ENCODE peak calls at places on chromosome 22, in nine cellular contexts. W is cardiac fibroblast, U is foreskin fibroblast, G is HFF-Myc, B is fibroblast of pulmonary artery, Z is Caco-2, K is AG04449, I is Peyer's patch, H is right lobe of liver. L is an unnamed sample.

GRCh38 chr22:41217553-41218157 is 12.5 kb downstream of the L3MBTL2 start:
- DNase-seq in W (peak; percentile 92), U (peak; percentile 56), G (no peak), B (peak; percentile 96), Z (no peak), K (peak; percentile 51), I (no peak), H (no peak), L (peak; percentile 66)

GRCh38 chr22:44317163-44317455 is 4.4 kb upstream of the SHISAL1 start:
- DNase-seq in W (no peak), U (no peak), G (no peak), B (no peak), Z (no peak), K (no peak), I (no peak), H (no peak), L (no peak)

GRCh38 chr22:22397292-22397870 is 111.2 kb downstream of the ZNF280B start:
- DNase-seq in W (peak; percentile 56), U (peak; percentile 14), G (no peak), B (peak; percentile 35), Z (no peak), K (no peak), I (no peak), H (no peak), L (no peak)

GRCh38 chr22:28873183-28873964 is 10.0 kb upstream of the ZNRF3 start:
- DNase-seq in W (no peak), U (no peak), G (no peak), B (no peak), Z (no peak), K (no peak), I (no peak), H (no peak), L (no peak)

GRCh38 chr22:32985899-32986772 is 72.0 kb downstream of the SYN3 start:
- DNase-seq in W (peak; percentile 87), U (peak; percentile 54), G (peak; percentile 55), B (peak; percentile 88), Z (peak; percentile 77), K (peak; percentile 21), I (no peak), H (peak; percentile 37), L (peak; percentile 44)

GRCh38 chr22:20729194-20729593 is 44.7 kb upstream of the SERPIND1 start:
- DNase-seq in W (no peak), U (no peak), G (no peak), B (no peak), Z (no peak), K (no peak), I (no peak), H (no peak), L (no peak)

GRCh38 chr22:36757608-36758220 is 18.2 kb downstream of the IFT27 start:
- DNase-seq in W (peak; percentile 78), U (peak; percentile 55), G (no peak), B (peak; percentile 73), Z (peak; percentile 78), K (no peak), I (peak; percentile 85), H (peak; percentile 85), L (peak; percentile 38)

GRCh38 chr22:47605441-47605840 is 843.0 kb downstream of the TBC1D22A start:
- DNase-seq in W (no peak), U (no peak), G (no peak), B (no peak), Z (no peak), K (no peak), I (peak; percentile 24), H (no peak), L (no peak)

GRCh38 chr22:35900483-35901168 is 128.0 kb downstream of the RBFOX2 start:
- DNase-seq in W (peak; percentile 47), U (peak; percentile 31), G (no peak), B (peak; percentile 54), Z (peak; percentile 55), K (no peak), I (no peak), H (no peak), L (no peak)

GRCh38 chr22:49372530-49373288 is 455.0 kb downstream of the BRD1 start:
- DNase-seq in W (no peak), U (no peak), G (no peak), B (no peak), Z (no peak), K (no peak), I (no peak), H (no peak), L (no peak)

GRCh38 chr22:48955351-48956311 is 872.0 kb downstream of the BRD1 start:
- DNase-seq in W (no peak), U (no peak), G (no peak), B (no peak), Z (no peak), K (no peak), I (peak; percentile 33), H (no peak), L (no peak)

GRCh38 chr22:23113067-23113846 is 28.5 kb downstream of the RSPH14 start:
- DNase-seq in W (peak; percentile 49), U (peak; percentile 21), G (peak; percentile 46), B (peak; percentile 52), Z (no peak), K (no peak), I (no peak), H (no peak), L (peak; percentile 11)

GRCh38 chr22:49016909-49017768 is 810.5 kb downstream of the BRD1 start:
- DNase-seq in W (no peak), U (no peak), G (no peak), B (no peak), Z (no peak), K (no peak), I (peak; percentile 19), H (no peak), L (no peak)

GRCh38 chr22:27397948-27398330 is 403.6 kb downstream of the MN1 start:
- DNase-seq in W (peak; percentile 88), U (peak; percentile 14), G (no peak), B (peak; percentile 86), Z (no peak), K (no peak), I (no peak), H (no peak), L (peak; percentile 10)

GRCh38 chr22:41524283-41524682 is 20.0 kb downstream of the POLR3H start:
- DNase-seq in W (peak; percentile 46), U (no peak), G (no peak), B (no peak), Z (no peak), K (no peak), I (no peak), H (peak; percentile 74), L (peak; percentile 50)

GRCh38 chr22:35558031-35558430 is 17.4 kb downstream of the RASD2 start:
- DNase-seq in W (no peak), U (no peak), G (no peak), B (no peak), Z (no peak), K (no peak), I (no peak), H (no peak), L (no peak)

GRCh38 chr22:42747701-42748513 is 27.2 kb upstream of the A4GALT start:
- DNase-seq in W (peak; percentile 81), U (no peak), G (no peak), B (peak; percentile 78), Z (no peak), K (no peak), I (no peak), H (no peak), L (no peak)

DNA sequence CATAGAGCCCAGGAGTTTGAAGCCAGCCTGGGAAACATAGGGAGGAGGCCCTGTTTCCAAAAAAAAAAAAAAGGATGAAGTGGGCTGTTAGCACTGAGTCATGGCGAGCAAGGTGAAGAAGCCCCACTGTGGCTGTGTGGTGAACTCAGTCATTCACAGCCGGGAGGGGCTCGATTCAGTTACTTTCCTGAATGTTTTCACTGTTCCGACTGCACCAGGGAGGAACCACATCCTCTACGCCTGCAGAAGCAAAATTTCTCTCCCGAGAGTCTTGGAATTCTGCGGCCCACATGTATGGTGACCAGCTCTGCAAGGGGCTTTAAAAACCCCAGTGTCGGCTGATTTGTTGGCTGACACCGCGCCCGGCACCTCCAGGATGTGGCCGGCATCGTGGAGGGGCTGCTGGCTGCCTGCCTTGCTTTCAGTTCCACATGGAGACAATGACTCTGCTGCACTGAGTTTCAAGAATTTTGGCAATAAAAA is 27.8 kb upstream of the GRAMD4 start:
- DNase-seq in W (peak; percentile 68), U (peak; percentile 46), G (peak; percentile 16), B (peak; percentile 41), Z (no peak), K (no peak), I (no peak), H (peak; percentile 51), L (peak; percentile 13)
- TF ChIP-seq CTCF in W (no peak), U (no peak), G (no peak), B (no peak), Z (no peak), K (no peak), I (no peak), H (no peak), L (no peak)

GRCh38 chr22:24326266-24326665 is 55.6 kb downstream of the SPECC1L start:
- DNase-seq in W (no peak), U (no peak), G (no peak), B (no peak), Z (no peak), K (no peak), I (no peak), H (no peak), L (no peak)

GRCh38 chr22:24324137-24324536 is 53.5 kb downstream of the SPECC1L start:
- DNase-seq in W (no peak), U (no peak), G (no peak), B (no peak), Z (no peak), K (no peak), I (no peak), H (no peak), L (no peak)

GRCh38 chr22:24323695-24324094 is 53.1 kb downstream of the SPECC1L start:
- DNase-seq in W (no peak), U (no peak), G (no peak), B (no peak), Z (no peak), K (no peak), I (no peak), H (no peak), L (no peak)

GRCh38 chr22:24323233-24323632 is 52.6 kb downstream of the SPECC1L start:
- DNase-seq in W (no peak), U (no peak), G (no peak), B (no peak), Z (no peak), K (no peak), I (no peak), H (no peak), L (no peak)

GRCh38 chr22:24325105-24325757 is 54.6 kb downstream of the SPECC1L start:
- DNase-seq in W (peak; percentile 93), U (peak; percentile 76), G (peak; percentile 84), B (peak; percentile 92), Z (no peak), K (peak; percentile 99), I (no peak), H (no peak), L (peak; percentile 57)
- H3K4me3 ChIP-seq in W (no peak overlapping the region), U (no peak overlapping the region), G (no peak overlapping the region), B (no peak overlapping the region), Z (no peak overlapping the region), K (no peak overlapping the region), I (no peak overlapping the region), H (peak overlapping the region; percentile 39), L (no peak overlapping the region)

GRCh38 chr22:31036671-31037550 is 44.2 kb upstream of the SMTN start:
- DNase-seq in W (peak; percentile 49), U (peak; percentile 47), G (peak; percentile 41), B (no peak), Z (no peak), K (peak; percentile 52), I (no peak), H (no peak), L (no peak)
- TF ChIP-seq CTCF in W (peak; percentile 18), U (no peak), G (peak; percentile 14), B (no peak), Z (no peak), K (peak; percentile 23), I (no peak), H (no peak), L (peak; percentile 24)

GRCh38 chr22:26170795-26171194 is 1.5 kb downstream of the SEZ6L start:
- DNase-seq in W (no peak), U (no peak), G (no peak), B (no peak), Z (no peak), K (no peak), I (no peak), H (no peak), L (no peak)
- H3K4me3 ChIP-seq in W (no peak overlapping the region), U (no peak overlapping the region), G (no peak overlapping the region), B (no peak overlapping the region), Z (no peak overlapping the region), K (no peak overlapping the region), I (no peak overlapping the region), H (no peak overlapping the region), L (no peak overlapping the region)

L was measured in AG04450.